ENCODE peak calls at places on chromosomes 13 and 19, in eight cellular contexts. One of them, this sample, is unnamed.

GRCh38 chr19:3969435-3970312 is 1.2 kb downstream of the DAPK3 start:
- DNase-seq in epithelial cell of proximal tubule: no peak
- DNase-seq in T-cell: no peak
- DNase-seq in activated CD4-positive, alpha-beta T cell treated with anti-CD3 and anti-CD28 coated beads, Interleukin-2, amount 10 ng/mL, durations not matched to agents 7 days and 5 days: no peak
- DNase-seq in SK-N-MC: no peak
- DNase-seq in NCI-H748 treated with DMSO at 0.1 percent for 48 hours: no peak
- DNase-seq in neural crest cell: no peak
- DNase-seq in progenitor cell of endocrine pancreas: peak
- DNase-seq in this sample: no peak

GRCh38 chr13:31909889-31910551 is 121.6 kb upstream of the FRY start:
- DNase-seq in epithelial cell of proximal tubule: peak
- DNase-seq in T-cell: peak
- DNase-seq in activated CD4-positive, alpha-beta T cell treated with anti-CD3 and anti-CD28 coated beads, Interleukin-2, amount 10 ng/mL, durations not matched to agents 7 days and 5 days: peak
- DNase-seq in SK-N-MC: peak
- DNase-seq in NCI-H748 treated with DMSO at 0.1 percent for 48 hours: peak
- DNase-seq in neural crest cell: peak
- DNase-seq in progenitor cell of endocrine pancreas: peak
- DNase-seq in this sample: no peak

GRCh38 chr19:43425567-43426392 is 11.1 kb downstream of the TEX101 start:
- DNase-seq in epithelial cell of proximal tubule: peak
- DNase-seq in T-cell: no peak
- DNase-seq in activated CD4-positive, alpha-beta T cell treated with anti-CD3 and anti-CD28 coated beads, Interleukin-2, amount 10 ng/mL, durations not matched to agents 7 days and 5 days: no peak
- DNase-seq in SK-N-MC: no peak
- DNase-seq in NCI-H748 treated with DMSO at 0.1 percent for 48 hours: peak
- DNase-seq in neural crest cell: no peak
- DNase-seq in progenitor cell of endocrine pancreas: no peak
- DNase-seq in this sample: no peak

GRCh38 chr19:49801966-49802661 is 11.0 kb downstream of the FUZ start:
- DNase-seq in epithelial cell of proximal tubule: no peak
- DNase-seq in T-cell: no peak
- DNase-seq in activated CD4-positive, alpha-beta T cell treated with anti-CD3 and anti-CD28 coated beads, Interleukin-2, amount 10 ng/mL, durations not matched to agents 7 days and 5 days: no peak
- DNase-seq in SK-N-MC: peak
- DNase-seq in NCI-H748 treated with DMSO at 0.1 percent for 48 hours: no peak
- DNase-seq in neural crest cell: peak
- DNase-seq in progenitor cell of endocrine pancreas: no peak
- DNase-seq in this sample: no peak

GRCh38 chr13:45500492-45501174 is 35.9 kb downstream of the COG3 start:
- DNase-seq in epithelial cell of proximal tubule: peak
- DNase-seq in T-cell: no peak
- DNase-seq in activated CD4-positive, alpha-beta T cell treated with anti-CD3 and anti-CD28 coated beads, Interleukin-2, amount 10 ng/mL, durations not matched to agents 7 days and 5 days: no peak
- DNase-seq in SK-N-MC: no peak
- DNase-seq in NCI-H748 treated with DMSO at 0.1 percent for 48 hours: no peak
- DNase-seq in neural crest cell: no peak
- DNase-seq in progenitor cell of endocrine pancreas: no peak
- DNase-seq in this sample: no peak

GRCh38 chr13:37134411-37135041 is 29.1 kb upstream of the CSNK1A1L start:
- DNase-seq in epithelial cell of proximal tubule: no peak
- DNase-seq in T-cell: no peak
- DNase-seq in activated CD4-positive, alpha-beta T cell treated with anti-CD3 and anti-CD28 coated beads, Interleukin-2, amount 10 ng/mL, durations not matched to agents 7 days and 5 days: no peak
- DNase-seq in SK-N-MC: peak
- DNase-seq in NCI-H748 treated with DMSO at 0.1 percent for 48 hours: no peak
- DNase-seq in neural crest cell: no peak
- DNase-seq in progenitor cell of endocrine pancreas: no peak
- DNase-seq in this sample: no peak

GRCh38 chr19:51490676-51491075 is 10.9 kb downstream of the SIGLEC12 start:
- DNase-seq in epithelial cell of proximal tubule: no peak
- DNase-seq in T-cell: no peak
- DNase-seq in activated CD4-positive, alpha-beta T cell treated with anti-CD3 and anti-CD28 coated beads, Interleukin-2, amount 10 ng/mL, durations not matched to agents 7 days and 5 days: no peak
- DNase-seq in SK-N-MC: no peak
- DNase-seq in NCI-H748 treated with DMSO at 0.1 percent for 48 hours: no peak
- DNase-seq in neural crest cell: no peak
- DNase-seq in progenitor cell of endocrine pancreas: no peak
- DNase-seq in this sample: no peak

GRCh38 chr19:42514449-42514848 is 13.8 kb downstream of the CEACAM1 start:
- DNase-seq in epithelial cell of proximal tubule: no peak
- DNase-seq in T-cell: no peak
- DNase-seq in activated CD4-positive, alpha-beta T cell treated with anti-CD3 and anti-CD28 coated beads, Interleukin-2, amount 10 ng/mL, durations not matched to agents 7 days and 5 days: no peak
- DNase-seq in SK-N-MC: no peak
- DNase-seq in NCI-H748 treated with DMSO at 0.1 percent for 48 hours: no peak
- DNase-seq in neural crest cell: no peak
- DNase-seq in progenitor cell of endocrine pancreas: no peak
- DNase-seq in this sample: no peak

GRCh38 chr13:112670118-112670517 is 19.7 kb upstream of the ATP11A start:
- DNase-seq in epithelial cell of proximal tubule: peak
- DNase-seq in T-cell: no peak
- DNase-seq in activated CD4-positive, alpha-beta T cell treated with anti-CD3 and anti-CD28 coated beads, Interleukin-2, amount 10 ng/mL, durations not matched to agents 7 days and 5 days: no peak
- DNase-seq in SK-N-MC: no peak
- DNase-seq in NCI-H748 treated with DMSO at 0.1 percent for 48 hours: no peak
- DNase-seq in neural crest cell: no peak
- DNase-seq in progenitor cell of endocrine pancreas: no peak
- DNase-seq in this sample: no peak

GRCh38 chr19:377801-378581 is 31.0 kb downstream of the C2CD4C start:
- DNase-seq in epithelial cell of proximal tubule: no peak
- DNase-seq in T-cell: no peak
- DNase-seq in activated CD4-positive, alpha-beta T cell treated with anti-CD3 and anti-CD28 coated beads, Interleukin-2, amount 10 ng/mL, durations not matched to agents 7 days and 5 days: no peak
- DNase-seq in SK-N-MC: no peak
- DNase-seq in NCI-H748 treated with DMSO at 0.1 percent for 48 hours: no peak
- DNase-seq in neural crest cell: no peak
- DNase-seq in progenitor cell of endocrine pancreas: no peak
- DNase-seq in this sample: no peak

GRCh38 chr19:42284066-42284501 is 15.0 kb downstream of the CIC start:
- DNase-seq in epithelial cell of proximal tubule: no peak
- DNase-seq in T-cell: peak
- DNase-seq in activated CD4-positive, alpha-beta T cell treated with anti-CD3 and anti-CD28 coated beads, Interleukin-2, amount 10 ng/mL, durations not matched to agents 7 days and 5 days: peak
- DNase-seq in SK-N-MC: no peak
- DNase-seq in NCI-H748 treated with DMSO at 0.1 percent for 48 hours: peak
- DNase-seq in neural crest cell: peak
- DNase-seq in progenitor cell of endocrine pancreas: peak
- DNase-seq in this sample: peak

GRCh38 chr19:39284032-39284431 is 12.2 kb upstream of the IFNL1 start:
- DNase-seq in epithelial cell of proximal tubule: no peak
- DNase-seq in T-cell: no peak
- DNase-seq in activated CD4-positive, alpha-beta T cell treated with anti-CD3 and anti-CD28 coated beads, Interleukin-2, amount 10 ng/mL, durations not matched to agents 7 days and 5 days: no peak
- DNase-seq in SK-N-MC: no peak
- DNase-seq in NCI-H748 treated with DMSO at 0.1 percent for 48 hours: no peak
- DNase-seq in neural crest cell: no peak
- DNase-seq in progenitor cell of endocrine pancreas: no peak
- DNase-seq in this sample: no peak

GRCh38 chr19:37986048-37986750 is 79.2 kb downstream of the SIPA1L3 start:
- DNase-seq in epithelial cell of proximal tubule: no peak
- DNase-seq in T-cell: no peak
- DNase-seq in activated CD4-positive, alpha-beta T cell treated with anti-CD3 and anti-CD28 coated beads, Interleukin-2, amount 10 ng/mL, durations not matched to agents 7 days and 5 days: no peak
- DNase-seq in SK-N-MC: no peak
- DNase-seq in NCI-H748 treated with DMSO at 0.1 percent for 48 hours: no peak
- DNase-seq in neural crest cell: no peak
- DNase-seq in progenitor cell of endocrine pancreas: no peak
- DNase-seq in this sample: no peak

GRCh38 chr13:112958127-112958989 is 10.7 kb upstream of the MCF2L start:
- DNase-seq in epithelial cell of proximal tubule: no peak
- DNase-seq in T-cell: no peak
- DNase-seq in activated CD4-positive, alpha-beta T cell treated with anti-CD3 and anti-CD28 coated beads, Interleukin-2, amount 10 ng/mL, durations not matched to agents 7 days and 5 days: no peak
- DNase-seq in SK-N-MC: no peak
- DNase-seq in NCI-H748 treated with DMSO at 0.1 percent for 48 hours: no peak
- DNase-seq in neural crest cell: no peak
- DNase-seq in progenitor cell of endocrine pancreas: no peak
- DNase-seq in this sample: no peak

GRCh38 chr19:45419895-45420294 is 3.8 kb downstream of the ERCC1 start:
- DNase-seq in epithelial cell of proximal tubule: no peak
- DNase-seq in T-cell: no peak
- DNase-seq in activated CD4-positive, alpha-beta T cell treated with anti-CD3 and anti-CD28 coated beads, Interleukin-2, amount 10 ng/mL, durations not matched to agents 7 days and 5 days: no peak
- DNase-seq in SK-N-MC: no peak
- DNase-seq in NCI-H748 treated with DMSO at 0.1 percent for 48 hours: no peak
- DNase-seq in neural crest cell: no peak
- DNase-seq in progenitor cell of endocrine pancreas: no peak
- DNase-seq in this sample: no peak

GRCh38 chr13:26880741-26881140 is 120.2 kb upstream of the GPR12 start:
- DNase-seq in epithelial cell of proximal tubule: no peak
- DNase-seq in T-cell: no peak
- DNase-seq in activated CD4-positive, alpha-beta T cell treated with anti-CD3 and anti-CD28 coated beads, Interleukin-2, amount 10 ng/mL, durations not matched to agents 7 days and 5 days: no peak
- DNase-seq in SK-N-MC: no peak
- DNase-seq in NCI-H748 treated with DMSO at 0.1 percent for 48 hours: no peak
- DNase-seq in neural crest cell: no peak
- DNase-seq in progenitor cell of endocrine pancreas: no peak
- DNase-seq in this sample: no peak

GRCh38 chr19:45451181-45451849 is 16.5 kb upstream of the FOSB start:
- DNase-seq in epithelial cell of proximal tubule: no peak
- DNase-seq in T-cell: peak
- DNase-seq in activated CD4-positive, alpha-beta T cell treated with anti-CD3 and anti-CD28 coated beads, Interleukin-2, amount 10 ng/mL, durations not matched to agents 7 days and 5 days: peak
- DNase-seq in SK-N-MC: no peak
- DNase-seq in NCI-H748 treated with DMSO at 0.1 percent for 48 hours: no peak
- DNase-seq in neural crest cell: no peak
- DNase-seq in progenitor cell of endocrine pancreas: no peak
- DNase-seq in this sample: no peak

GRCh38 chr19:43526884-43527859 is at the start of gene ETHE1:
- DNase-seq in epithelial cell of proximal tubule: no peak
- DNase-seq in T-cell: peak
- DNase-seq in activated CD4-positive, alpha-beta T cell treated with anti-CD3 and anti-CD28 coated beads, Interleukin-2, amount 10 ng/mL, durations not matched to agents 7 days and 5 days: peak
- DNase-seq in SK-N-MC: no peak
- DNase-seq in NCI-H748 treated with DMSO at 0.1 percent for 48 hours: peak
- DNase-seq in neural crest cell: peak
- DNase-seq in progenitor cell of endocrine pancreas: peak
- DNase-seq in this sample: peak

GRCh38 chr19:1648926-1649541 is 3.4 kb downstream of the TCF3 start:
- DNase-seq in epithelial cell of proximal tubule: no peak
- DNase-seq in T-cell: no peak
- DNase-seq in activated CD4-positive, alpha-beta T cell treated with anti-CD3 and anti-CD28 coated beads, Interleukin-2, amount 10 ng/mL, durations not matched to agents 7 days and 5 days: no peak
- DNase-seq in SK-N-MC: no peak
- DNase-seq in NCI-H748 treated with DMSO at 0.1 percent for 48 hours: no peak
- DNase-seq in neural crest cell: no peak
- DNase-seq in progenitor cell of endocrine pancreas: no peak
- DNase-seq in this sample: no peak

GRCh38 chr19:1052349-1052967 is 12.6 kb downstream of the ABCA7 start:
- DNase-seq in epithelial cell of proximal tubule: no peak
- DNase-seq in T-cell: no peak
- DNase-seq in activated CD4-positive, alpha-beta T cell treated with anti-CD3 and anti-CD28 coated beads, Interleukin-2, amount 10 ng/mL, durations not matched to agents 7 days and 5 days: no peak
- DNase-seq in SK-N-MC: no peak
- DNase-seq in NCI-H748 treated with DMSO at 0.1 percent for 48 hours: no peak
- DNase-seq in neural crest cell: no peak
- DNase-seq in progenitor cell of endocrine pancreas: no peak
- DNase-seq in this sample: no peak

GRCh38 chr13:101700598-101700997 is 248.1 kb downstream of the ITGBL1 start:
- DNase-seq in epithelial cell of proximal tubule: no peak
- DNase-seq in T-cell: no peak
- DNase-seq in activated CD4-positive, alpha-beta T cell treated with anti-CD3 and anti-CD28 coated beads, Interleukin-2, amount 10 ng/mL, durations not matched to agents 7 days and 5 days: no peak
- DNase-seq in SK-N-MC: no peak
- DNase-seq in NCI-H748 treated with DMSO at 0.1 percent for 48 hours: no peak
- DNase-seq in neural crest cell: no peak
- DNase-seq in progenitor cell of endocrine pancreas: no peak
- DNase-seq in this sample: no peak

GRCh38 chr19:32873560-32873959 is 4.0 kb upstream of the SLC7A9 start:
- DNase-seq in epithelial cell of proximal tubule: no peak
- DNase-seq in T-cell: no peak
- DNase-seq in activated CD4-positive, alpha-beta T cell treated with anti-CD3 and anti-CD28 coated beads, Interleukin-2, amount 10 ng/mL, durations not matched to agents 7 days and 5 days: no peak
- DNase-seq in SK-N-MC: no peak
- DNase-seq in NCI-H748 treated with DMSO at 0.1 percent for 48 hours: no peak
- DNase-seq in neural crest cell: no peak
- DNase-seq in progenitor cell of endocrine pancreas: no peak
- DNase-seq in this sample: no peak

GRCh38 chr19:44401787-44402115 is 343 bp upstream of the ZNF285 start:
- DNase-seq in epithelial cell of proximal tubule: no peak
- DNase-seq in T-cell: no peak
- DNase-seq in activated CD4-positive, alpha-beta T cell treated with anti-CD3 and anti-CD28 coated beads, Interleukin-2, amount 10 ng/mL, durations not matched to agents 7 days and 5 days: no peak
- DNase-seq in SK-N-MC: no peak
- DNase-seq in NCI-H748 treated with DMSO at 0.1 percent for 48 hours: no peak
- DNase-seq in neural crest cell: no peak
- DNase-seq in progenitor cell of endocrine pancreas: no peak
- DNase-seq in this sample: no peak

GRCh38 chr13:113531041-113531873 is 40.7 kb upstream of the DCUN1D2 start:
- DNase-seq in epithelial cell of proximal tubule: no peak
- DNase-seq in T-cell: no peak
- DNase-seq in activated CD4-positive, alpha-beta T cell treated with anti-CD3 and anti-CD28 coated beads, Interleukin-2, amount 10 ng/mL, durations not matched to agents 7 days and 5 days: no peak
- DNase-seq in SK-N-MC: no peak
- DNase-seq in NCI-H748 treated with DMSO at 0.1 percent for 48 hours: no peak
- DNase-seq in neural crest cell: no peak
- DNase-seq in progenitor cell of endocrine pancreas: no peak
- DNase-seq in this sample: no peak

GRCh38 chr13:62176051-62176450 is 760.4 kb upstream of the PCDH20 start:
- DNase-seq in epithelial cell of proximal tubule: no peak
- DNase-seq in T-cell: no peak
- DNase-seq in activated CD4-positive, alpha-beta T cell treated with anti-CD3 and anti-CD28 coated beads, Interleukin-2, amount 10 ng/mL, durations not matched to agents 7 days and 5 days: no peak
- DNase-seq in SK-N-MC: no peak
- DNase-seq in NCI-H748 treated with DMSO at 0.1 percent for 48 hours: no peak
- DNase-seq in neural crest cell: no peak
- DNase-seq in progenitor cell of endocrine pancreas: no peak
- DNase-seq in this sample: no peak

GRCh38 chr13:114106991-114107685 is 25.3 kb downstream of the RASA3 start:
- DNase-seq in epithelial cell of proximal tubule: no peak
- DNase-seq in T-cell: no peak
- DNase-seq in activated CD4-positive, alpha-beta T cell treated with anti-CD3 and anti-CD28 coated beads, Interleukin-2, amount 10 ng/mL, durations not matched to agents 7 days and 5 days: no peak
- DNase-seq in SK-N-MC: no peak
- DNase-seq in NCI-H748 treated with DMSO at 0.1 percent for 48 hours: no peak
- DNase-seq in neural crest cell: no peak
- DNase-seq in progenitor cell of endocrine pancreas: no peak
- DNase-seq in this sample: no peak

GRCh38 chr13:28659611-28659970 is 661 bp downstream of the POMP start:
- DNase-seq in epithelial cell of proximal tubule: no peak
- DNase-seq in T-cell: no peak
- DNase-seq in activated CD4-positive, alpha-beta T cell treated with anti-CD3 and anti-CD28 coated beads, Interleukin-2, amount 10 ng/mL, durations not matched to agents 7 days and 5 days: peak
- DNase-seq in SK-N-MC: no peak
- DNase-seq in NCI-H748 treated with DMSO at 0.1 percent for 48 hours: no peak
- DNase-seq in neural crest cell: no peak
- DNase-seq in progenitor cell of endocrine pancreas: no peak
- DNase-seq in this sample: no peak

GRCh38 chr13:55999709-56000108 is 1141.0 kb upstream of the PRR20A start:
- DNase-seq in epithelial cell of proximal tubule: no peak
- DNase-seq in T-cell: no peak
- DNase-seq in activated CD4-positive, alpha-beta T cell treated with anti-CD3 and anti-CD28 coated beads, Interleukin-2, amount 10 ng/mL, durations not matched to agents 7 days and 5 days: no peak
- DNase-seq in SK-N-MC: no peak
- DNase-seq in NCI-H748 treated with DMSO at 0.1 percent for 48 hours: no peak
- DNase-seq in neural crest cell: no peak
- DNase-seq in progenitor cell of endocrine pancreas: no peak
- DNase-seq in this sample: no peak

GRCh38 chr19:31357315-31357673 is 8.1 kb upstream of the TSHZ3 start:
- DNase-seq in epithelial cell of proximal tubule: no peak
- DNase-seq in T-cell: no peak
- DNase-seq in activated CD4-positive, alpha-beta T cell treated with anti-CD3 and anti-CD28 coated beads, Interleukin-2, amount 10 ng/mL, durations not matched to agents 7 days and 5 days: no peak
- DNase-seq in SK-N-MC: no peak
- DNase-seq in NCI-H748 treated with DMSO at 0.1 percent for 48 hours: no peak
- DNase-seq in neural crest cell: no peak
- DNase-seq in progenitor cell of endocrine pancreas: no peak
- DNase-seq in this sample: no peak